ENCODE peak calls at places on chromosome 4, in seven cellular contexts. One of them, this sample, is unnamed.
A peak's percentile ranks its signal among the peaks of the same experiment; 100 is the strongest.

GRCh38 chr4:53601251-53601764 is 10.0 kb upstream of the LNX1 start:
- DNase-seq in AG04450: no peak
- DNase-seq in DND-41: peak; percentile 30
- DNase-seq in prostate gland: no peak
- DNase-seq in uterus: no peak
- DNase-seq in cardiac muscle cell: peak; percentile 43
- DNase-seq in neural progenitor cell: peak; percentile 66
- DNase-seq in this sample: no peak

GRCh38 chr4:129394635-129395034 is 298.7 kb downstream of the C4orf33 start:
- DNase-seq in AG04450: no peak
- DNase-seq in cardiac muscle cell: no peak
- DNase-seq in prostate gland: no peak
- DNase-seq in DND-41: no peak
- DNase-seq in neural progenitor cell: no peak
- DNase-seq in uterus: no peak
- DNase-seq in this sample: no peak

GRCh38 chr4:164215113-164215741 is 538.7 kb upstream of the SMIM31 start:
- DNase-seq in uterus: no peak
- DNase-seq in AG04450: no peak
- DNase-seq in DND-41: no peak
- DNase-seq in prostate gland: no peak
- DNase-seq in neural progenitor cell: no peak
- DNase-seq in cardiac muscle cell: no peak
- DNase-seq in this sample: no peak

GRCh38 chr4:138242076-138242829 is at the start of gene SLC7A11:
- DNase-seq in uterus: peak; percentile 26
- DNase-seq in neural progenitor cell: peak; percentile 88
- DNase-seq in cardiac muscle cell: peak; percentile 81
- DNase-seq in AG04450: peak; percentile 96
- DNase-seq in prostate gland: peak; percentile 72
- DNase-seq in DND-41: peak; percentile 87
- DNase-seq in this sample: peak; percentile 33

GRCh38 chr4:177108708-177109107 is 201.0 kb upstream of the NEIL3 start:
- DNase-seq in uterus: no peak
- DNase-seq in cardiac muscle cell: no peak
- DNase-seq in neural progenitor cell: peak; percentile 7
- DNase-seq in AG04450: peak; percentile 21
- DNase-seq in DND-41: no peak
- DNase-seq in prostate gland: no peak
- DNase-seq in this sample: no peak

GRCh38 chr4:135508006-135508714 is 1306.6 kb upstream of the PABPC4L start:
- DNase-seq in uterus: no peak
- DNase-seq in DND-41: no peak
- DNase-seq in AG04450: peak; percentile 20
- DNase-seq in neural progenitor cell: no peak
- DNase-seq in cardiac muscle cell: no peak
- DNase-seq in prostate gland: no peak
- DNase-seq in this sample: no peak

GRCh38 chr4:148831945-148832344 is 389.7 kb upstream of the NR3C2 start:
- DNase-seq in cardiac muscle cell: no peak
- DNase-seq in uterus: no peak
- DNase-seq in DND-41: no peak
- DNase-seq in neural progenitor cell: no peak
- DNase-seq in prostate gland: no peak
- DNase-seq in AG04450: peak; percentile 30
- DNase-seq in this sample: no peak

GRCh38 chr4:90543419-90544170 is 416.4 kb downstream of the CCSER1 start:
- DNase-seq in neural progenitor cell: no peak
- DNase-seq in DND-41: no peak
- DNase-seq in AG04450: no peak
- DNase-seq in uterus: no peak
- DNase-seq in prostate gland: no peak
- DNase-seq in cardiac muscle cell: no peak
- DNase-seq in this sample: no peak

GRCh38 chr4:34720563-34720962 is 1523.8 kb downstream of the ARAP2 start:
- DNase-seq in AG04450: no peak
- DNase-seq in neural progenitor cell: peak; percentile 48
- DNase-seq in cardiac muscle cell: peak; percentile 58
- DNase-seq in DND-41: no peak
- DNase-seq in prostate gland: no peak
- DNase-seq in uterus: no peak
- DNase-seq in this sample: no peak

GRCh38 chr4:81722229-81722900 is 250.7 kb upstream of the RASGEF1B start:
- DNase-seq in DND-41: no peak
- DNase-seq in neural progenitor cell: peak; percentile 85
- DNase-seq in AG04450: no peak
- DNase-seq in uterus: no peak
- DNase-seq in prostate gland: no peak
- DNase-seq in cardiac muscle cell: peak; percentile 23
- DNase-seq in this sample: no peak

GRCh38 chr4:48196758-48197504 is 62.9 kb upstream of the TXK start:
- DNase-seq in prostate gland: no peak
- DNase-seq in uterus: no peak
- DNase-seq in DND-41: no peak
- DNase-seq in neural progenitor cell: no peak
- DNase-seq in AG04450: no peak
- DNase-seq in cardiac muscle cell: no peak
- DNase-seq in this sample: no peak
- H3K4me3 ChIP-seq in prostate gland: no peak overlapping the region
- H3K4me3 ChIP-seq in uterus: no peak overlapping the region
- H3K4me3 ChIP-seq in DND-41: no peak overlapping the region
- H3K4me3 ChIP-seq in neural progenitor cell: no peak overlapping the region
- H3K4me3 ChIP-seq in AG04450: no peak overlapping the region
- H3K4me3 ChIP-seq in cardiac muscle cell: no peak overlapping the region
- H3K4me3 ChIP-seq in this sample: no peak overlapping the region

DNA sequence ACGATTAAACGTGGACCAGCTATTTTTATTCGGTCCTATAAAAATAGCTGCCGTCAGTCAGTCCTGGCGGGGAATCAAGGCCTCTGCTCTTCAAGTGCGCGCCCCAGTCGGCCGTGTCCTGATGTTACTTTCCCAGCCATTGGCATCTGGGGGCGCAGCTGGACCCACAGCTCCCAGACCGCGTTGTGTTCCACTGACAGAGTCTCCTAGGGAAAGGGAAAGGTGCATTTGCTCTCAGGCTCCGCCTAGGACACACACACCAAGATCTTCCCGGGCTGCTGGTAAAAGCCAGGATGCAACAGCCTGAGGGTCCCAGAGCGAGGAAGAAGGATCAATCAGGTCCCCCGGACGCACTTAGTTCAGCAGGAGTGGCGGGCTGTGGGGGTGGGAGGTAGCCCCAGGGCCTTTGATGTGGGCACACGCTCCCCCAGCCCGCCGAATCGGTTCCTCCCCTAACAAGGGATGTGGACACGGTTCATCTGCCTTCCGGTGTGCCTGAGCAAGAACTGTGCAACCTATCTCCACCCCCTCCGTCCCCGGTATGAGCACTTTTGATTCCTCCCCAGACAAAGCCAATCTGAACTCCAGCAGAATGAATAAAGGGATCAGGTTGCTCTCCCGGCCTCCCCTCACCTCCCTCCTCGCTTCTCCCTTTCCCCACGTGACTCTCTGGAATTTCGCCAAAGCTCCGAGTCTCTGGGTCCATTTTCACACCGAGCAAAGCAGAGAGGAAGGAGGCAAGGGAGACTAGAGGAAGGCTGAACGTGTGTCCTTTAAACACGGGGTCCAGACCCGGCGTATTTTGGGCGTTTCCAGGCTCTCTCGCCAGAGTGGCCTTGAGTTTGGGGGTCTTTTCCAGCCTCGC is 626 bp upstream of the FRAS1 start:
- DNase-seq in neural progenitor cell: peak; percentile 92
- DNase-seq in prostate gland: peak; percentile 94
- DNase-seq in DND-41: peak; percentile 72
- DNase-seq in uterus: peak; percentile 70
- DNase-seq in cardiac muscle cell: peak; percentile 94
- DNase-seq in AG04450: no peak
- DNase-seq in this sample: no peak
- H3K27ac ChIP-seq in neural progenitor cell: peak overlapping the region; percentile 91
- H3K27ac ChIP-seq in prostate gland: peak overlapping the region; percentile 84
- H3K27ac ChIP-seq in DND-41: no peak overlapping the region
- H3K27ac ChIP-seq in uterus: peak overlapping the region; percentile 51
- H3K27ac ChIP-seq in cardiac muscle cell: peak overlapping the region; percentile 64
- H3K27ac ChIP-seq in AG04450: no peak overlapping the region
- H3K27ac ChIP-seq in this sample: no peak overlapping the region

DNA sequence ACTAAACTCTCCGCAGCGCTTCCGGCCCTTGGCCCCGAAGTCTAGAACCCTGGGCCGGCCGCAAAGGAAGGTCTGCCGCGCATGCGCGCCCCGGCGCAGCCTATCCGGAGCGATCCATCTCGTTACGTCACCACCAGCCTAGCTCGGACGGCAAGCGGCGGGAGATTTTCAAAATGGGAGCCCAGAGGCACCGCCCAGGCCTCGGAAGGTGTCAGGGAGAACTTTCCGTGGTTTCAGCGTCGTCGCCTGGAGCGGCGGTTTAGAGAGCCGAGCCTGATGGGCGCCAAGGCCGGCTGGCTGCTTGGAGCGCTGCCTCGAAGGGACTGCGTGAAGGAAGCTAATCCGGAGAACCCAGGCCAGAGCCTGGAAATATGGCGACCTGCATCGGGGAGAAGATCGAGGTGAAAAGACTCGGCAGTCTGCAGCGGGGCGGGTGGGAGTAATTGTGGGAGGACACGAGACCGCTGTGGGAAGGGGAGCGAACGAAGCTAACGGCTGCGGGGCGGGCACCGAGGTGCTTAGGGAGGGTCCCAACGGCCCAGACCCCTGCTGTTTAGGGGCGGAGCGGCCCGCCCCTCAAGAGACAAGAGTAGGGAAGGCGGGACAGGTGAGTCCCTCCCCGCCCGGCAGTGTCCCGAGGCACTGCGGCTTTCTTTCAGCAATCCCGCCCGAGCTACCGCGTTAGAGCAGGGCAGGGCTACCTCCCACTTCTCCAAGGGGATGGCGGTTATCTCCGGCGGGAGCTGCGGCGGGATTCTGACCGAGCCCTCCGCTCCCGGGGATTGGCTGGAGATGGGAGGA is at the start of gene PLK4:
- DNase-seq in neural progenitor cell: peak; percentile 98
- DNase-seq in DND-41: peak; percentile 98
- DNase-seq in uterus: peak; percentile 92
- DNase-seq in AG04450: peak; percentile 86
- DNase-seq in prostate gland: peak; percentile 95
- DNase-seq in cardiac muscle cell: peak; percentile 97
- DNase-seq in this sample: peak; percentile 88
- H3K4me3 ChIP-seq in neural progenitor cell: peak within 1 kb of the TSS; percentile 79
- H3K4me3 ChIP-seq in DND-41: peak within 1 kb of the TSS; percentile 61
- H3K4me3 ChIP-seq in uterus: peak within 1 kb of the TSS; percentile 72
- H3K4me3 ChIP-seq in AG04450: peak within 1 kb of the TSS; percentile 84
- H3K4me3 ChIP-seq in prostate gland: peak within 1 kb of the TSS; percentile 75
- H3K4me3 ChIP-seq in cardiac muscle cell: peak within 1 kb of the TSS; percentile 74
- H3K4me3 ChIP-seq in this sample: peak within 1 kb of the TSS; percentile 91

DNA sequence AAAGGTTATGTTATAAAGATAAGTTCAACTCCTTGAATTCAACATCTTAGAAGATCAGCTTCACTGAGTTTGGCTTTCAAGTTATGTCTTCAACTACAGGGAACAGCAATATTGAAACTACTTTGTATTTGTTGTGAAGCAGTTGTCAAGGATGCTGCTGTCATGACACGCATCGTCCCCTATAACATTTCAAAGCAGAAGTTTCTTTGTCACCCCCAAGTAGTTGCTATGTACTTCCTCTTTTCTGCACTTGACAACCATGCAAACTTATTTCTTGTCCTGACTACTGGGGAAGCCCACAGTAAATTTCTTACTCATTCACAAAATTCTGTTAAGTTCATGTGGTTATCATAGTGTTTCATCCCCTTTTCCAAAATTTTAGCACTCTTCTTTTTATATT is 14.3 kb downstream of the ANTXR2 start:
- DNase-seq in cardiac muscle cell: no peak
- DNase-seq in AG04450: no peak
- DNase-seq in neural progenitor cell: no peak
- DNase-seq in prostate gland: no peak
- DNase-seq in DND-41: no peak
- DNase-seq in uterus: no peak
- DNase-seq in this sample: peak; percentile 84
- H3K27ac ChIP-seq in cardiac muscle cell: no peak overlapping the region
- H3K27ac ChIP-seq in AG04450: no peak overlapping the region
- H3K27ac ChIP-seq in neural progenitor cell: no peak overlapping the region
- H3K27ac ChIP-seq in prostate gland: no peak overlapping the region
- H3K27ac ChIP-seq in DND-41: peak overlapping the region; percentile 5
- H3K27ac ChIP-seq in uterus: peak overlapping the region; percentile 18
- H3K27ac ChIP-seq in this sample: peak overlapping the region; percentile 92

GRCh38 chr4:150280975-150281374 is 202.7 kb downstream of the DCLK2 start:
- DNase-seq in uterus: no peak
- DNase-seq in AG04450: no peak
- DNase-seq in cardiac muscle cell: no peak
- DNase-seq in neural progenitor cell: no peak
- DNase-seq in DND-41: no peak
- DNase-seq in prostate gland: no peak
- DNase-seq in this sample: no peak

GRCh38 chr4:150283689-150284088 is 205.4 kb downstream of the DCLK2 start:
- DNase-seq in prostate gland: no peak
- DNase-seq in cardiac muscle cell: no peak
- DNase-seq in AG04450: peak; percentile 85
- DNase-seq in neural progenitor cell: no peak
- DNase-seq in DND-41: no peak
- DNase-seq in uterus: no peak
- DNase-seq in this sample: no peak

GRCh38 chr4:150278206-150278605 is 200.0 kb downstream of the DCLK2 start:
- DNase-seq in neural progenitor cell: peak; percentile 25
- DNase-seq in prostate gland: no peak
- DNase-seq in AG04450: no peak
- DNase-seq in uterus: no peak
- DNase-seq in DND-41: no peak
- DNase-seq in cardiac muscle cell: no peak
- DNase-seq in this sample: no peak

DNA sequence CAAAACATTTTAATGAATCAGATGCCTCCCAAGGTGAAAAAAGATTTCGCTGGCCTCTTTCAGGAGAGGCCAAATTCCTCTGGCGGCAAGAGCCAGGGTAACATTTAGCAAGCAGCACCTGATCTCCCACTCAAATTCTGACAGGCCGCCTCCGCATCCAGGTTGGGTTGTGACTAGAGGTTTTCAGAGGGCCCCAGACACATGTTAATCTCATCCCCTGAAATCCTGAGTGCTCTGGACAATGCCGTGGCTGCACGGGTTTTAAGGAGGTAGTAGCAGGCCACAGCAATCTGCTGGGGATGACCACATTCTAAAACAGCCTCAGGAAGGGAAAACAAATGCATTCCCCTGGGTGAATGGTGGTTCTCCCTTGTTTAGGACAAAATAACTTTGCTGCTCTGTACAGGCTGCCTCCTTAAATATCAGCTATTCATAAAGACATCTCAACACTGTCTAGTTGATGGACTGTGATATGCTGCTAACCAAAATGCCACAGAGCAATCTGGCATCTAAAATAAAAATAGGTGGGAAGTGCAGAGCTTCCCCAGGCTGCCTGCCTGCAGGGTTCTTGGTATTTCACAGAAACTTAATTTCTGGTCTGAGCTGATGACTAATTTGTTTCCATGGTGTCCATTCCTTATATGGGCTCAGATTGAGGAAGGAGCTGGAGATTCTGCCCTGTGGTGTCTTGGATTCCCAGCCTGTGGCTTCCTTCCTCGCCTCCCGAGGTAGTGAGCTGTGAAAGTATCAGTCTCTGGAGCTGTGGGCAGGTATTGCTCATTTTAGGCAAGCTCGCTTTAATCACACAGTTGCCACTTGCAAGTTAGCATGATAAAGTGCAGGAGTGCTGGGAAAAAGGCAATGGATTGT is 202.1 kb downstream of the DCLK2 start:
- DNase-seq in cardiac muscle cell: no peak
- DNase-seq in prostate gland: no peak
- DNase-seq in neural progenitor cell: peak; percentile 28
- DNase-seq in DND-41: no peak
- DNase-seq in AG04450: peak; percentile 63
- DNase-seq in uterus: no peak
- DNase-seq in this sample: no peak
- H3K4me3 ChIP-seq in cardiac muscle cell: no peak overlapping the region
- H3K4me3 ChIP-seq in prostate gland: no peak overlapping the region
- H3K4me3 ChIP-seq in neural progenitor cell: no peak overlapping the region
- H3K4me3 ChIP-seq in DND-41: no peak overlapping the region
- H3K4me3 ChIP-seq in AG04450: no peak overlapping the region
- H3K4me3 ChIP-seq in uterus: no peak overlapping the region
- H3K4me3 ChIP-seq in this sample: no peak overlapping the region

This sample was measured in CD8-positive, alpha-beta memory T cell.